ENCODE peak calls at places on chromosome 1, in eight cellular contexts. P, Q, I, F, Y, W, T and D are unnamed samples.

GRCh38 chr1:61124078-61124477 is 41.7 kb downstream of the NFIA start:
- DNase-seq in Q (no peak), P (no peak), T (no peak), F (no peak), W (no peak), Y (no peak), I (no peak), D (no peak)

GRCh38 chr1:218775476-218776170 is 398.1 kb upstream of the LYPLAL1 start:
- DNase-seq in F (no peak), Y (no peak), T (no peak), Q (no peak), I (no peak), W (no peak), P (no peak), D (no peak)

GRCh38 chr1:37484325-37485051 is 10.1 kb downstream of the ZC3H12A start:
- DNase-seq in F (no peak), I (no peak), Y (no peak), Q (no peak), T (no peak), P (no peak), W (no peak), D (no peak)

GRCh38 chr1:207619833-207620572 is 24.9 kb upstream of the CR1L start:
- DNase-seq in I (peak), Q (peak), F (peak), P (no peak), Y (peak), T (peak), W (no peak), D (peak)

GRCh38 chr1:209650454-209650853 is 1.8 kb downstream of the LAMB3 start:
- DNase-seq in W (no peak), Q (no peak), T (no peak), Y (no peak), I (no peak), F (no peak), P (no peak), D (no peak)

GRCh38 chr1:230807029-230807428 is 59.8 kb downstream of the CAPN9 start:
- DNase-seq in I (no peak), F (no peak), P (peak), Q (no peak), T (no peak), Y (no peak), W (no peak), D (no peak)

GRCh38 chr1:160489513-160490261 is 33.4 kb downstream of the SLAMF6 start:
- DNase-seq in P (no peak), Y (no peak), W (no peak), T (no peak), F (no peak), Q (no peak), I (no peak), D (peak)

GRCh38 chr1:7648761-7649384 is 122.2 kb upstream of the VAMP3 start:
- DNase-seq in P (peak), W (no peak), Q (no peak), I (no peak), T (no peak), F (no peak), Y (no peak), D (no peak)

GRCh38 chr1:34396042-34396441 is 219.3 kb downstream of the C1orf94 start:
- DNase-seq in W (no peak), Q (no peak), F (no peak), Y (no peak), I (no peak), T (no peak), P (no peak), D (no peak)